ENCODE peak calls at places on chromosomes 1 and 21, in seven cellular contexts. A is endodermal cell, L is A549, X is brain microvascular endothelial cell, C is heart right ventricle, Q is psoas muscle, O is foreskin fibroblast. P is an unnamed sample.

GRCh38 chr1:33914531-33914930 is 50.7 kb downstream of the HMGB4 start:
- DNase-seq in A (no peak), L (no peak), X (no peak), C (no peak), Q (no peak), O (no peak), P (no peak)

GRCh38 chr1:155961937-155962336 is 16.4 kb downstream of the ARHGEF2 start:
- DNase-seq in A (peak; percentile 67), L (peak; percentile 98), X (peak; percentile 96), C (peak; percentile 66), Q (peak; percentile 83), O (peak; percentile 95), P (peak; percentile 96)

GRCh38 chr1:154934358-154934948 is 2.1 kb downstream of the PMVK start:
- DNase-seq in A (no peak), L (no peak), X (no peak), C (no peak), Q (no peak), O (no peak), P (no peak)

GRCh38 chr1:154468480-154469240 is 33.4 kb upstream of the TDRD10 start:
- DNase-seq in A (no peak), L (no peak), X (no peak), C (no peak), Q (no peak), O (no peak), P (no peak)

GRCh38 chr1:78536427-78536826 is 45.7 kb downstream of the PTGFR start:
- DNase-seq in A (no peak), L (no peak), X (no peak), C (no peak), Q (no peak), O (peak; percentile 68), P (peak; percentile 19)

GRCh38 chr1:211339631-211340041 is 13.0 kb downstream of the TRAF5 start:
- DNase-seq in A (no peak), L (no peak), X (no peak), C (no peak), Q (no peak), O (no peak), P (no peak)

GRCh38 chr1:185314416-185314815 is 2.6 kb downstream of the IVNS1ABP start:
- DNase-seq in A (no peak), L (no peak), X (no peak), C (no peak), Q (no peak), O (peak; percentile 46), P (no peak)

GRCh38 chr1:209302777-209303642 is 280.5 kb upstream of the CAMK1G start:
- DNase-seq in A (no peak), L (no peak), X (no peak), C (no peak), Q (no peak), O (peak; percentile 6), P (no peak)

GRCh38 chr1:44260792-44261474 is 47.7 kb downstream of the DMAP1 start:
- DNase-seq in A (no peak), L (no peak), X (no peak), C (no peak), Q (no peak), O (no peak), P (no peak)

GRCh38 chr1:208899438-208899837 is 655.3 kb upstream of the PLXNA2 start:
- DNase-seq in A (no peak), L (no peak), X (no peak), C (no peak), Q (no peak), O (no peak), P (no peak)

GRCh38 chr1:212483154-212483505 is 50.4 kb downstream of the NENF start:
- DNase-seq in A (no peak), L (no peak), X (no peak), C (no peak), Q (no peak), O (no peak), P (no peak)

GRCh38 chr1:237562247-237562823 is 328.4 kb downstream of the ZP4 start:
- DNase-seq in A (peak; percentile 54), L (peak; percentile 31), X (peak; percentile 2), C (no peak), Q (no peak), O (peak; percentile 64), P (peak; percentile 70)

GRCh38 chr1:116405241-116406135 is 32.4 kb downstream of the ATP1A1 start:
- DNase-seq in A (peak; percentile 29), L (no peak), X (no peak), C (no peak), Q (no peak), O (peak; percentile 43), P (no peak)

GRCh38 chr21:28111151-28111619 is 881.5 kb downstream of the LTN1 start:
- DNase-seq in A (no peak), L (no peak), X (peak; percentile 0), C (peak; percentile 83), Q (peak; percentile 64), O (peak; percentile 96), P (peak; percentile 76)

GRCh38 chr1:50348449-50349241 is 74.6 kb downstream of the DMRTA2 start:
- DNase-seq in A (peak; percentile 87), L (peak; percentile 56), X (peak; percentile 66), C (peak; percentile 53), Q (no peak), O (peak; percentile 86), P (peak; percentile 68)

GRCh38 chr1:203682401-203683383 is 56.1 kb downstream of the ATP2B4 start:
- DNase-seq in A (peak; percentile 76), L (no peak), X (no peak), C (no peak), Q (no peak), O (no peak), P (no peak)

GRCh38 chr21:14923468-14923867 is 141.3 kb downstream of the NRIP1 start:
- DNase-seq in A (no peak), L (no peak), X (no peak), C (no peak), Q (no peak), O (peak; percentile 62), P (peak; percentile 52)

GRCh38 chr1:15311122-15311822 is 64.2 kb downstream of the FHAD1 start:
- DNase-seq in A (no peak), L (no peak), X (no peak), C (no peak), Q (no peak), O (no peak), P (no peak)

GRCh38 chr1:30809514-30810263 is 52.1 kb upstream of the LAPTM5 start:
- DNase-seq in A (peak; percentile 56), L (no peak), X (peak; percentile 86), C (no peak), Q (no peak), O (peak; percentile 90), P (peak; percentile 85)

GRCh38 chr1:160161965-160162705 is 10.7 kb downstream of the ATP1A4 start:
- DNase-seq in A (peak; percentile 88), L (no peak), X (peak; percentile 17), C (peak; percentile 16), Q (no peak), O (peak; percentile 53), P (peak; percentile 38)

GRCh38 chr1:78483903-78484302 is 6.9 kb upstream of the PTGFR start:
- DNase-seq in A (peak; percentile 76), L (no peak), X (peak; percentile 1), C (no peak), Q (peak; percentile 53), O (peak; percentile 64), P (no peak)

GRCh38 chr21:41941941-41942340 is 11.9 kb downstream of the C2CD2 start:
- DNase-seq in A (no peak), L (no peak), X (no peak), C (no peak), Q (no peak), O (no peak), P (no peak)

GRCh38 chr1:115112496-115113375 is 23.4 kb upstream of the TSPAN2 start:
- DNase-seq in A (peak; percentile 92), L (no peak), X (no peak), C (peak; percentile 23), Q (no peak), O (peak; percentile 44), P (peak; percentile 18)

GRCh38 chr1:61606448-61607312 is 118.3 kb downstream of the TM2D1 start:
- DNase-seq in A (no peak), L (no peak), X (peak; percentile 33), C (peak; percentile 66), Q (peak; percentile 90), O (peak; percentile 45), P (peak; percentile 37)

GRCh38 chr1:28601696-28602095 is 9.6 kb downstream of the RAB42 start:
- DNase-seq in A (no peak), L (no peak), X (peak; percentile 90), C (no peak), Q (no peak), O (peak; percentile 95), P (peak; percentile 95)

GRCh38 chr1:11839727-11840705 is 7.6 kb downstream of the NPPA start:
- DNase-seq in A (no peak), L (no peak), X (no peak), C (no peak), Q (no peak), O (no peak), P (no peak)

GRCh38 chr1:199684686-199685273 is 342.7 kb upstream of the NR5A2 start:
- DNase-seq in A (peak; percentile 63), L (peak; percentile 56), X (peak; percentile 71), C (peak; percentile 23), Q (no peak), O (peak; percentile 80), P (peak; percentile 73)
- TF ChIP-seq CTCF in A (peak; percentile 94), L (peak; percentile 94), X (peak; percentile 78), C (peak; percentile 83), Q (peak; percentile 82), O (peak; percentile 70), P (peak; percentile 77)

GRCh38 chr21:31176080-31176551 is 137.8 kb upstream of the KRTAP19-8 start:
- DNase-seq in A (no peak), L (no peak), X (no peak), C (no peak), Q (no peak), O (no peak), P (no peak)
- H3K4me3 ChIP-seq in A (no peak overlapping the region), L (no peak overlapping the region), X (no peak overlapping the region), C (no peak overlapping the region), Q (no peak overlapping the region), O (no peak overlapping the region), P (no peak overlapping the region)

GRCh38 chr1:3430406-3430805 is 24.1 kb upstream of the ARHGEF16 start:
- DNase-seq in A (no peak), L (no peak), X (no peak), C (no peak), Q (no peak), O (no peak), P (no peak)

GRCh38 chr1:3431686-3432085 is 22.8 kb upstream of the ARHGEF16 start:
- DNase-seq in A (no peak), L (no peak), X (no peak), C (no peak), Q (peak; percentile 44), O (no peak), P (no peak)

GRCh38 chr1:3432306-3432705 is 22.2 kb upstream of the ARHGEF16 start:
- DNase-seq in A (no peak), L (no peak), X (no peak), C (no peak), Q (peak; percentile 32), O (no peak), P (no peak)

GRCh38 chr1:3430820-3431219 is 23.6 kb upstream of the ARHGEF16 start:
- DNase-seq in A (no peak), L (no peak), X (no peak), C (no peak), Q (peak; percentile 46), O (no peak), P (no peak)

GRCh38 chr1:3431266-3431665 is 23.2 kb upstream of the ARHGEF16 start:
- DNase-seq in A (peak; percentile 86), L (peak; percentile 34), X (no peak), C (no peak), Q (peak; percentile 42), O (no peak), P (no peak)
- TF ChIP-seq CTCF in A (peak; percentile 81), L (peak; percentile 27), X (peak; percentile 61), C (no peak), Q (no peak), O (peak; percentile 20), P (peak; percentile 40)

GRCh38 chr1:109622895-109623294 is 3.3 kb downstream of the AMPD2 start:
- DNase-seq in A (peak; percentile 42), L (no peak), X (no peak), C (no peak), Q (peak; percentile 21), O (no peak), P (no peak)
- H3K4me3 ChIP-seq in A (no peak overlapping the region), L (no peak overlapping the region), X (no peak overlapping the region), C (no peak overlapping the region), Q (no peak overlapping the region), O (peak overlapping the region; percentile 86), P (no peak overlapping the region)